ENCODE peak calls at places on chromosomes 11 and 22, in nine cellular contexts. One of them, this sample, is unnamed. For H3K9me3 and H3K4me1, the result is how much of the 10 kb centered on the place peaks cover.

GRCh38 chr11:16169541-16169940 is 186.8 kb downstream of the SOX6 start:
- DNase-seq in cardiac muscle cell: no peak
- DNase-seq in left ventricle myocardium inferior: no peak
- DNase-seq in tibial artery: no peak
- DNase-seq in fibroblast of lung: peak
- DNase-seq in tibial nerve: no peak
- DNase-seq in astrocyte: no peak
- DNase-seq in gastrocnemius medialis: no peak
- DNase-seq in hepatocyte: no peak
- DNase-seq in this sample: no peak

GRCh38 chr11:78110830-78111229 is 28.6 kb downstream of the ALG8 start:
- DNase-seq in cardiac muscle cell: no peak
- DNase-seq in left ventricle myocardium inferior: no peak
- DNase-seq in tibial artery: no peak
- DNase-seq in fibroblast of lung: peak
- DNase-seq in tibial nerve: no peak
- DNase-seq in astrocyte: no peak
- DNase-seq in gastrocnemius medialis: no peak
- DNase-seq in hepatocyte: no peak
- DNase-seq in this sample: no peak

GRCh38 chr22:38461414-38462081 is 6.3 kb upstream of the KDELR3 start:
- DNase-seq in cardiac muscle cell: peak
- DNase-seq in left ventricle myocardium inferior: peak
- DNase-seq in tibial artery: peak
- DNase-seq in fibroblast of lung: peak
- DNase-seq in tibial nerve: peak
- DNase-seq in astrocyte: peak
- DNase-seq in gastrocnemius medialis: peak
- DNase-seq in hepatocyte: peak
- DNase-seq in this sample: peak

GRCh38 chr22:20459152-20459542 is 21.5 kb upstream of the SCARF2 start:
- DNase-seq in cardiac muscle cell: no peak
- DNase-seq in left ventricle myocardium inferior: no peak
- DNase-seq in tibial artery: no peak
- DNase-seq in fibroblast of lung: no peak
- DNase-seq in tibial nerve: no peak
- DNase-seq in astrocyte: no peak
- DNase-seq in gastrocnemius medialis: no peak
- DNase-seq in hepatocyte: no peak
- DNase-seq in this sample: peak

GRCh38 chr11:20621679-20622078 is 22.3 kb downstream of the SLC6A5 start:
- DNase-seq in cardiac muscle cell: no peak
- DNase-seq in left ventricle myocardium inferior: no peak
- DNase-seq in tibial artery: no peak
- DNase-seq in fibroblast of lung: no peak
- DNase-seq in tibial nerve: no peak
- DNase-seq in astrocyte: no peak
- DNase-seq in gastrocnemius medialis: no peak
- DNase-seq in hepatocyte: no peak
- DNase-seq in this sample: no peak

GRCh38 chr11:96817488-96817887 is 427.7 kb downstream of the JRKL start:
- DNase-seq in cardiac muscle cell: no peak
- DNase-seq in left ventricle myocardium inferior: no peak
- DNase-seq in tibial artery: no peak
- DNase-seq in fibroblast of lung: peak
- DNase-seq in tibial nerve: no peak
- DNase-seq in astrocyte: peak
- DNase-seq in gastrocnemius medialis: no peak
- DNase-seq in hepatocyte: peak
- DNase-seq in this sample: no peak

GRCh38 chr11:1290052-1291040 is 19.1 kb downstream of the TOLLIP start:
- DNase-seq in cardiac muscle cell: no peak
- DNase-seq in left ventricle myocardium inferior: no peak
- DNase-seq in tibial artery: peak
- DNase-seq in fibroblast of lung: no peak
- DNase-seq in tibial nerve: no peak
- DNase-seq in astrocyte: no peak
- DNase-seq in gastrocnemius medialis: no peak
- DNase-seq in hepatocyte: no peak
- DNase-seq in this sample: no peak

GRCh38 chr11:14124345-14124744 is 161.8 kb downstream of the SPON1 start:
- DNase-seq in cardiac muscle cell: no peak
- DNase-seq in left ventricle myocardium inferior: no peak
- DNase-seq in tibial artery: no peak
- DNase-seq in fibroblast of lung: no peak
- DNase-seq in tibial nerve: no peak
- DNase-seq in astrocyte: no peak
- DNase-seq in gastrocnemius medialis: no peak
- DNase-seq in hepatocyte: no peak
- DNase-seq in this sample: no peak

GRCh38 chr11:57434640-57435546 is 8.0 kb upstream of the SLC43A3 start:
- DNase-seq in cardiac muscle cell: no peak
- DNase-seq in left ventricle myocardium inferior: no peak
- DNase-seq in tibial artery: no peak
- DNase-seq in fibroblast of lung: peak
- DNase-seq in tibial nerve: no peak
- DNase-seq in astrocyte: peak
- DNase-seq in gastrocnemius medialis: no peak
- DNase-seq in hepatocyte: peak
- DNase-seq in this sample: no peak

GRCh38 chr11:23789938-23790371 is 706.9 kb upstream of the LUZP2 start:
- DNase-seq in cardiac muscle cell: no peak
- DNase-seq in left ventricle myocardium inferior: no peak
- DNase-seq in tibial artery: no peak
- DNase-seq in fibroblast of lung: peak
- DNase-seq in tibial nerve: no peak
- DNase-seq in astrocyte: peak
- DNase-seq in gastrocnemius medialis: no peak
- DNase-seq in hepatocyte: peak
- DNase-seq in this sample: no peak

GRCh38 chr11:66976048-66976467 is 954 bp downstream of the C11orf86 start:
- DNase-seq in cardiac muscle cell: peak
- DNase-seq in left ventricle myocardium inferior: no peak
- DNase-seq in tibial artery: no peak
- DNase-seq in fibroblast of lung: no peak
- DNase-seq in tibial nerve: no peak
- DNase-seq in astrocyte: no peak
- DNase-seq in gastrocnemius medialis: no peak
- DNase-seq in hepatocyte: peak
- DNase-seq in this sample: no peak

GRCh38 chr11:69137148-69137844 is 18.4 kb upstream of the SMIM38 start:
- DNase-seq in cardiac muscle cell: no peak
- DNase-seq in left ventricle myocardium inferior: no peak
- DNase-seq in tibial artery: no peak
- DNase-seq in fibroblast of lung: no peak
- DNase-seq in tibial nerve: peak
- DNase-seq in astrocyte: no peak
- DNase-seq in gastrocnemius medialis: no peak
- DNase-seq in hepatocyte: no peak
- DNase-seq in this sample: no peak

GRCh38 chr11:69134957-69135356 is 20.8 kb upstream of the SMIM38 start:
- DNase-seq in cardiac muscle cell: no peak
- DNase-seq in left ventricle myocardium inferior: no peak
- DNase-seq in tibial artery: no peak
- DNase-seq in fibroblast of lung: no peak
- DNase-seq in tibial nerve: no peak
- DNase-seq in astrocyte: no peak
- DNase-seq in gastrocnemius medialis: no peak
- DNase-seq in hepatocyte: no peak
- DNase-seq in this sample: no peak

GRCh38 chr11:69138265-69138664 is 17.5 kb upstream of the SMIM38 start:
- DNase-seq in cardiac muscle cell: no peak
- DNase-seq in left ventricle myocardium inferior: no peak
- DNase-seq in tibial artery: no peak
- DNase-seq in fibroblast of lung: peak
- DNase-seq in tibial nerve: no peak
- DNase-seq in astrocyte: peak
- DNase-seq in gastrocnemius medialis: no peak
- DNase-seq in hepatocyte: no peak
- DNase-seq in this sample: no peak

GRCh38 chr11:69135420-69136363 is 20.0 kb upstream of the SMIM38 start:
- DNase-seq in cardiac muscle cell: no peak
- DNase-seq in left ventricle myocardium inferior: no peak
- DNase-seq in tibial artery: no peak
- DNase-seq in fibroblast of lung: peak
- DNase-seq in tibial nerve: peak
- DNase-seq in astrocyte: no peak
- DNase-seq in gastrocnemius medialis: no peak
- DNase-seq in hepatocyte: no peak
- DNase-seq in this sample: no peak

GRCh38 chr11:69136471-69136870 is 19.3 kb upstream of the SMIM38 start:
- DNase-seq in cardiac muscle cell: no peak
- DNase-seq in left ventricle myocardium inferior: no peak
- DNase-seq in tibial artery: no peak
- DNase-seq in fibroblast of lung: no peak
- DNase-seq in tibial nerve: peak
- DNase-seq in astrocyte: no peak
- DNase-seq in gastrocnemius medialis: no peak
- DNase-seq in hepatocyte: no peak
- DNase-seq in this sample: no peak
- H3K9me3 ChIP-seq in cardiac muscle cell: under half
- H3K9me3 ChIP-seq in left ventricle myocardium inferior: under half
- H3K9me3 ChIP-seq in tibial artery: under half
- H3K9me3 ChIP-seq in fibroblast of lung: under half
- H3K9me3 ChIP-seq in tibial nerve: under half
- H3K9me3 ChIP-seq in astrocyte: under half
- H3K9me3 ChIP-seq in gastrocnemius medialis: under half
- H3K9me3 ChIP-seq in hepatocyte: under half
- H3K9me3 ChIP-seq in this sample: under half

GRCh38 chr22:44311855-44312170 is 938 bp downstream of the SHISAL1 start:
- DNase-seq in cardiac muscle cell: no peak
- DNase-seq in left ventricle myocardium inferior: no peak
- DNase-seq in tibial artery: no peak
- DNase-seq in fibroblast of lung: peak
- DNase-seq in tibial nerve: no peak
- DNase-seq in astrocyte: peak
- DNase-seq in gastrocnemius medialis: no peak
- DNase-seq in hepatocyte: peak
- DNase-seq in this sample: no peak

GRCh38 chr22:44311104-44311854 is 1.5 kb downstream of the SHISAL1 start:
- DNase-seq in cardiac muscle cell: no peak
- DNase-seq in left ventricle myocardium inferior: no peak
- DNase-seq in tibial artery: no peak
- DNase-seq in fibroblast of lung: no peak
- DNase-seq in tibial nerve: no peak
- DNase-seq in astrocyte: no peak
- DNase-seq in gastrocnemius medialis: no peak
- DNase-seq in hepatocyte: no peak
- DNase-seq in this sample: no peak

GRCh38 chr22:44314425-44315067 is 1.8 kb upstream of the SHISAL1 start:
- DNase-seq in cardiac muscle cell: no peak
- DNase-seq in left ventricle myocardium inferior: no peak
- DNase-seq in tibial artery: no peak
- DNase-seq in fibroblast of lung: no peak
- DNase-seq in tibial nerve: no peak
- DNase-seq in astrocyte: no peak
- DNase-seq in gastrocnemius medialis: no peak
- DNase-seq in hepatocyte: no peak
- DNase-seq in this sample: no peak

GRCh38 chr22:44313385-44314006 is 745 bp upstream of the SHISAL1 start:
- DNase-seq in cardiac muscle cell: no peak
- DNase-seq in left ventricle myocardium inferior: no peak
- DNase-seq in tibial artery: no peak
- DNase-seq in fibroblast of lung: no peak
- DNase-seq in tibial nerve: no peak
- DNase-seq in astrocyte: no peak
- DNase-seq in gastrocnemius medialis: no peak
- DNase-seq in hepatocyte: no peak
- DNase-seq in this sample: no peak

GRCh38 chr22:44312766-44313165 is at the start of gene SHISAL1:
- DNase-seq in cardiac muscle cell: no peak
- DNase-seq in left ventricle myocardium inferior: no peak
- DNase-seq in tibial artery: no peak
- DNase-seq in fibroblast of lung: peak
- DNase-seq in tibial nerve: no peak
- DNase-seq in astrocyte: peak
- DNase-seq in gastrocnemius medialis: no peak
- DNase-seq in hepatocyte: no peak
- DNase-seq in this sample: no peak
- H3K4me1 ChIP-seq in cardiac muscle cell: under half
- H3K4me1 ChIP-seq in left ventricle myocardium inferior: under half
- H3K4me1 ChIP-seq in tibial artery: under half
- H3K4me1 ChIP-seq in fibroblast of lung: under half
- H3K4me1 ChIP-seq in tibial nerve: under half
- H3K4me1 ChIP-seq in astrocyte: under half
- H3K4me1 ChIP-seq in gastrocnemius medialis: under half
- H3K4me1 ChIP-seq in hepatocyte: under half
- H3K4me1 ChIP-seq in this sample: under half

GRCh38 chr11:111557425-111558111 is 17.0 kb downstream of the LAYN start:
- DNase-seq in cardiac muscle cell: no peak
- DNase-seq in left ventricle myocardium inferior: no peak
- DNase-seq in tibial artery: no peak
- DNase-seq in fibroblast of lung: peak
- DNase-seq in tibial nerve: no peak
- DNase-seq in astrocyte: peak
- DNase-seq in gastrocnemius medialis: no peak
- DNase-seq in hepatocyte: peak
- DNase-seq in this sample: no peak
- TF ChIP-seq CTCF in cardiac muscle cell: no peak
- TF ChIP-seq CTCF in left ventricle myocardium inferior: no peak
- TF ChIP-seq CTCF in tibial artery: no peak
- TF ChIP-seq CTCF in fibroblast of lung: peak
- TF ChIP-seq CTCF in tibial nerve: no peak
- TF ChIP-seq CTCF in astrocyte: no peak
- TF ChIP-seq CTCF in gastrocnemius medialis: no peak
- TF ChIP-seq CTCF in hepatocyte: no peak
- TF ChIP-seq CTCF in this sample: no peak

DNA sequence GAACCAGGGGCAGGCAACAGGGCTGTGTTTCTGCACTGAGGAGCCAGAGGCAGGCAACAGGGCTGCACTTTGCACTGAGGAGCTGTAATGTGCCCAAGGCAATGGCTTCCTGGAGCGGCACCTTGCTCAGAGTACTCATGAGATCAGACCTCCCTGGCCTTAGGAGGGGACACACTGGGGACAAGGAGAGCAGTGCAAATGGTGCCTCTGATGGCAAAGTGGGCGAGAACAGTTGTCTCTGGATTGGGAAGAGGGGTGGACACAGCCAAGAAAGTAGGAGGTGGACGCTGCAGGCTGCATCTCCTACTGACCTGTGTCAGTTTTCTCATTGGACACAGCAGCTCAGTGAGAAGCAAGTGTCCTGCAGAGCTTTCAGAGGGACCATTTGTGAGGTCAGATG is 1443.3 kb downstream of the TBC1D22A start:
- DNase-seq in cardiac muscle cell: no peak
- DNase-seq in left ventricle myocardium inferior: no peak
- DNase-seq in tibial artery: no peak
- DNase-seq in fibroblast of lung: no peak
- DNase-seq in tibial nerve: no peak
- DNase-seq in astrocyte: no peak
- DNase-seq in gastrocnemius medialis: no peak
- DNase-seq in hepatocyte: no peak
- DNase-seq in this sample: no peak
- H3K9me3 ChIP-seq in cardiac muscle cell: under half
- H3K9me3 ChIP-seq in left ventricle myocardium inferior: under half
- H3K9me3 ChIP-seq in tibial artery: under half
- H3K9me3 ChIP-seq in fibroblast of lung: under half
- H3K9me3 ChIP-seq in tibial nerve: under half
- H3K9me3 ChIP-seq in astrocyte: under half
- H3K9me3 ChIP-seq in gastrocnemius medialis: under half
- H3K9me3 ChIP-seq in hepatocyte: under half
- H3K9me3 ChIP-seq in this sample: under half

GRCh38 chr22:36339171-36340065 is 48.3 kb downstream of the MYH9 start:
- DNase-seq in cardiac muscle cell: no peak
- DNase-seq in left ventricle myocardium inferior: no peak
- DNase-seq in tibial artery: no peak
- DNase-seq in fibroblast of lung: peak
- DNase-seq in tibial nerve: no peak
- DNase-seq in astrocyte: peak
- DNase-seq in gastrocnemius medialis: no peak
- DNase-seq in hepatocyte: no peak
- DNase-seq in this sample: no peak
- H3K4me1 ChIP-seq in cardiac muscle cell: under half
- H3K4me1 ChIP-seq in left ventricle myocardium inferior: half or more
- H3K4me1 ChIP-seq in tibial artery: under half
- H3K4me1 ChIP-seq in fibroblast of lung: half or more
- H3K4me1 ChIP-seq in tibial nerve: half or more
- H3K4me1 ChIP-seq in astrocyte: half or more
- H3K4me1 ChIP-seq in gastrocnemius medialis: half or more
- H3K4me1 ChIP-seq in hepatocyte: under half
- H3K4me1 ChIP-seq in this sample: under half

This sample was measured in psoas muscle.